ENCODE peak calls at places on chromosomes 2 and 18, in four cellular contexts. V is CD8-positive, alpha-beta memory T cell; K is adrenal gland; P is uterus. X is an unnamed sample.

GRCh38 chr18:25287096-25287495 is 64.9 kb downstream of the ZNF521 start:
- DNase-seq in P (no peak), V (no peak), K (no peak), X (no peak)

GRCh38 chr18:44601447-44601846 is 79.2 kb upstream of the SETBP1 start:
- DNase-seq in P (no peak), V (no peak), K (no peak), X (no peak)

GRCh38 chr2:184178229-184178628 is 420.1 kb upstream of the ZNF804A start:
- DNase-seq in P (no peak), V (no peak), K (no peak), X (no peak)

GRCh38 chr2:229489016-229489415 is 217.9 kb upstream of the PID1 start:
- DNase-seq in P (no peak), V (no peak), K (peak; percentile 32), X (no peak)

GRCh38 chr2:238143239-238143951 is 4.9 kb downstream of the KLHL30 start:
- DNase-seq in V (no peak), K (no peak), P (no peak), X (peak; percentile 30)

GRCh38 chr2:232901711-232902578 is 31.9 kb downstream of the SNORC start:
- DNase-seq in K (peak; percentile 92), P (no peak), V (no peak), X (no peak)

GRCh38 chr18:44840053-44840826 is 159.6 kb downstream of the SETBP1 start:
- DNase-seq in K (no peak), P (no peak), V (no peak), X (no peak)

GRCh38 chr18:10365021-10365420 is 89.4 kb upstream of the APCDD1 start:
- DNase-seq in P (no peak), V (no peak), K (no peak), X (no peak)

GRCh38 chr18:12520442-12520992 is 112.8 kb downstream of the PRELID3A start:
- DNase-seq in P (no peak), K (no peak), V (no peak), X (no peak)

GRCh38 chr2:61172671-61173070 is 10.7 kb downstream of the C2orf74 start:
- DNase-seq in P (no peak), K (no peak), V (no peak), X (no peak)

GRCh38 chr18:74929110-74929509 is 279.8 kb downstream of the PTGR3 start:
- DNase-seq in V (no peak), K (peak; percentile 81), P (no peak), X (no peak)

GRCh38 chr18:41395695-41396094 is 559.3 kb upstream of the PIK3C3 start:
- DNase-seq in P (no peak), V (no peak), K (no peak), X (no peak)

GRCh38 chr2:3377279-3377611 is 373 bp downstream of the EIPR1 start:
- DNase-seq in P (no peak), V (no peak), K (peak; percentile 35), X (no peak)

GRCh38 chr2:69017080-69017479 is 4.1 kb downstream of the ANTXR1 start:
- DNase-seq in P (no peak), K (peak; percentile 50), V (no peak), X (no peak)

GRCh38 chr2:189982777-189983394 is 79.6 kb downstream of the MSTN start:
- DNase-seq in V (no peak), K (no peak), P (no peak), X (no peak)

GRCh38 chr18:62876106-62876505 is 160.8 kb downstream of the PHLPP1 start:
- DNase-seq in K (no peak), P (no peak), V (no peak), X (no peak)

GRCh38 chr2:223626713-223627112 is 24.6 kb upstream of the SCG2 start:
- DNase-seq in K (no peak), V (no peak), P (no peak), X (no peak)

GRCh38 chr2:133680399-133681044 is 112.3 kb upstream of the NCKAP5 start:
- DNase-seq in P (no peak), V (no peak), K (no peak), X (no peak)

GRCh38 chr2:142037744-142038143 is 93.1 kb downstream of the LRP1B start:
- DNase-seq in P (no peak), K (no peak), V (no peak), X (no peak)

GRCh38 chr2:100291152-100291970 is 30.9 kb downstream of the LONRF2 start:
- DNase-seq in P (peak; percentile 82), V (peak; percentile 23), K (peak; percentile 98), X (peak; percentile 54)

GRCh38 chr2:130261970-130262760 is 63.9 kb upstream of the TUBA3E start:
- DNase-seq in V (no peak), K (no peak), P (peak; percentile 37), X (no peak)

GRCh38 chr2:54783349-54783748 is 59.9 kb downstream of the EML6 start:
- DNase-seq in K (no peak), P (no peak), V (no peak), X (no peak)

GRCh38 chr2:7880561-7880960 is 801.3 kb upstream of the ID2 start:
- DNase-seq in V (no peak), K (no peak), P (no peak), X (no peak)

GRCh38 chr2:67917332-67918054 is 145.3 kb downstream of the C1D start:
- DNase-seq in K (no peak), V (no peak), P (no peak), X (no peak)

GRCh38 chr2:72800491-72800890 is 25.3 kb downstream of the EXOC6B start:
- DNase-seq in P (no peak), V (no peak), K (no peak), X (no peak)

GRCh38 chr2:233328922-233329321 is 21.3 kb downstream of the SAG start:
- DNase-seq in P (no peak), K (no peak), V (no peak), X (no peak)

DNA sequence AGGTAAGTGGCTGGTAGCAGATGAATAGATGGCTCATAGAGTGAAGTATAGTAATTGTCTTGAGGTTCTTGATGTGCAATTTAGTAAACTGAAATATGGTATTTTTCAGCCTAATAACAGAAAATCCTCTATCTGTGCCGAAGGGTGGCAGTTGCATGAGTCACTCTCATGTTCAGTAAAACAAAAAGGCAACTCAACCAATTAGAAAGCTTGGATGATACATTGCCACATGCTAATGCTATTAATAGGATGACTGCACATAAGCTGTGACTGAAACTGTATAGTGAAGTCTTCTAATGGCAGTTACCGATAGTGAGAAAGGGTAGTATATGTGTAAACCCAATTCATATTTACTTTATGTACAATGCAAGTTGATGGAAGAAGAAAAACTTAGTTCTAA is 52.2 kb downstream of the DCC start:
- DNase-seq in K (no peak), V (no peak), P (no peak), X (no peak)
- H3K4me1 ChIP-seq in K (no peaks in the 10 kb centered on the region), V (no peaks in the 10 kb centered on the region), P (no peaks in the 10 kb centered on the region), X (no peaks in the 10 kb centered on the region)

GRCh38 chr18:22552899-22553460 is 135.3 kb upstream of the CTAGE1 start:
- DNase-seq in P (no peak), V (no peak), K (no peak), X (no peak)
- H3K4me1 ChIP-seq in P (peaks cover 4% of the 10 kb centered on the region), V (no peaks in the 10 kb centered on the region), K (peaks cover 19% of the 10 kb centered on the region), X (no peaks in the 10 kb centered on the region)

DNA sequence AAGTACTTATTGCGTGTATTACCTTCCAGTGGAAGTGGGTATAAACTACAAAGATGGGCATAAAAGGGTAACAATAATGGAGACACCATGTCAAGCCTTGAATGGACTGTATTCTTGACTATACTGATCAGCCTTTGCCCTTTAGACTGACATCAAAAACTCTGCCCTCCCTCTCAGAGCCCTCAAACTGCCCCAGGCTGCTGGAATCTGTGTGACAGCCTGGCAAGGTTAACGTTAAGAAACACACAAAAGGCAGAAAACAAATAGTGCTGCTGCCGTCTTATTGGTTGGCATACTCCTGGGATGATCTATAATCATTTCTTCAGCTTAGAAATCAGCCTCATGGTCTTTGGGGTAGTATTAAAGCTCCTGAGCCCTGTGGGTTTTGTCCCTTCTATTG is 338.0 kb downstream of the DCC start:
- DNase-seq in P (no peak), K (no peak), V (no peak), X (no peak)
- H3K4me1 ChIP-seq in P (no peaks in the 10 kb centered on the region), K (no peaks in the 10 kb centered on the region), V (no peaks in the 10 kb centered on the region), X (no peaks in the 10 kb centered on the region)

DNA sequence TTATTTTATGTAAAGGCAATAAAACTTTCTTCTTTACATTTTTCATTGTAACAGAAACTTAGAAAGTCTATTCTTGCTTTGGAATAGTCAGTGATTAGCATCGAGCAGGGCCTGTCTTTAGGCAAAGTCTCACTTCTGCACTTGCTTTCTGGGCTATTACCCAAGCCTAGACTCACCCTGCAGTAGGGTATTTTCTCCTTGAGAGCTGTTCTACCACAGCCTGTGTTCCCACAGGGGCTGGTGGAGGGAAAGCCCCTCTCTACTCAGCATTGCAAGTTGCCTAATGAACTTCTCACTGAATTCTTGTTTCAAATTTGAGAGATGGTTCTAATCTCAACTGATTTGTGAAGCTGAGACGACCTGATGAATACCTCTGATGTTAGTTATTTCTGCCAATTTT is 111.7 kb upstream of the KLHL14 start:
- DNase-seq in P (no peak), K (no peak), V (no peak), X (no peak)
- H3K4me1 ChIP-seq in P (no peaks in the 10 kb centered on the region), K (no peaks in the 10 kb centered on the region), V (no peaks in the 10 kb centered on the region), X (no peaks in the 10 kb centered on the region)

GRCh38 chr2:47344890-47345583 is 57.9 kb upstream of the MSH2 start:
- DNase-seq in V (no peak), P (peak; percentile 29), K (peak; percentile 93), X (no peak)

GRCh38 chr2:47339745-47340541 is 63.0 kb upstream of the MSH2 start:
- DNase-seq in V (no peak), P (no peak), K (no peak), X (no peak)

GRCh38 chr2:47346107-47346506 is 56.8 kb upstream of the MSH2 start:
- DNase-seq in V (no peak), P (no peak), K (no peak), X (no peak)

GRCh38 chr2:47346669-47347068 is 56.3 kb upstream of the MSH2 start:
- DNase-seq in V (no peak), K (no peak), P (no peak), X (no peak)

GRCh38 chr2:47345584-47345913 is 57.4 kb upstream of the MSH2 start:
- DNase-seq in K (no peak), V (no peak), P (no peak), X (no peak)
- H3K4me1 ChIP-seq in K (peaks cover 15% of the 10 kb centered on the region), V (no peaks in the 10 kb centered on the region), P (no peaks in the 10 kb centered on the region), X (peaks cover 6% of the 10 kb centered on the region)